ENCODE peak calls at places on chromosomes 13 and 19, in five cellular contexts. One of them, this sample, is unnamed.

GRCh38 chr13:97139704-97140103 is 82.4 kb upstream of the MBNL2 start:
- DNase-seq in left ventricle myocardium inferior: no peak
- DNase-seq in NB4: peak; percentile 29
- DNase-seq in mesothelial cell of epicardium: no peak
- DNase-seq in right lobe of liver: no peak
- DNase-seq in this sample: no peak

GRCh38 chr19:30920238-30920637 is 429.0 kb downstream of the TSHZ3 start:
- DNase-seq in NB4: no peak
- DNase-seq in mesothelial cell of epicardium: no peak
- DNase-seq in right lobe of liver: no peak
- DNase-seq in left ventricle myocardium inferior: no peak
- DNase-seq in this sample: no peak

GRCh38 chr19:17337675-17338439 is 504 bp downstream of the GTPBP3 start:
- DNase-seq in mesothelial cell of epicardium: no peak
- DNase-seq in left ventricle myocardium inferior: no peak
- DNase-seq in right lobe of liver: no peak
- DNase-seq in NB4: peak; percentile 63
- DNase-seq in this sample: no peak

GRCh38 chr19:19384486-19384885 is 21.0 kb upstream of the GATAD2A start:
- DNase-seq in left ventricle myocardium inferior: no peak
- DNase-seq in right lobe of liver: no peak
- DNase-seq in NB4: no peak
- DNase-seq in mesothelial cell of epicardium: no peak
- DNase-seq in this sample: no peak

GRCh38 chr13:94305463-94305862 is 174.0 kb downstream of the DCT start:
- DNase-seq in left ventricle myocardium inferior: no peak
- DNase-seq in right lobe of liver: no peak
- DNase-seq in mesothelial cell of epicardium: no peak
- DNase-seq in NB4: no peak
- DNase-seq in this sample: no peak

GRCh38 chr19:55175117-55175867 is 4.8 kb downstream of the SYT5 start:
- DNase-seq in NB4: no peak
- DNase-seq in left ventricle myocardium inferior: no peak
- DNase-seq in right lobe of liver: no peak
- DNase-seq in mesothelial cell of epicardium: no peak
- DNase-seq in this sample: no peak

GRCh38 chr19:30074741-30075460 is 132.9 kb downstream of the URI1 start:
- DNase-seq in mesothelial cell of epicardium: no peak
- DNase-seq in NB4: no peak
- DNase-seq in left ventricle myocardium inferior: no peak
- DNase-seq in right lobe of liver: no peak
- DNase-seq in this sample: no peak

GRCh38 chr13:25200783-25201182 is 28.7 kb upstream of the AMER2 start:
- DNase-seq in NB4: no peak
- DNase-seq in right lobe of liver: no peak
- DNase-seq in mesothelial cell of epicardium: no peak
- DNase-seq in left ventricle myocardium inferior: no peak
- DNase-seq in this sample: no peak

GRCh38 chr19:6058411-6059201 is 51.7 kb downstream of the RFX2 start:
- DNase-seq in right lobe of liver: no peak
- DNase-seq in left ventricle myocardium inferior: no peak
- DNase-seq in mesothelial cell of epicardium: no peak
- DNase-seq in NB4: no peak
- DNase-seq in this sample: peak; percentile 10

GRCh38 chr19:2050991-2051770 is at the start of gene MKNK2:
- DNase-seq in NB4: peak; percentile 78
- DNase-seq in left ventricle myocardium inferior: peak; percentile 92
- DNase-seq in mesothelial cell of epicardium: peak; percentile 97
- DNase-seq in right lobe of liver: peak; percentile 97
- DNase-seq in this sample: peak; percentile 97

GRCh38 chr13:113765241-113765910 is 6.3 kb downstream of the TMEM255B start:
- DNase-seq in right lobe of liver: no peak
- DNase-seq in mesothelial cell of epicardium: no peak
- DNase-seq in NB4: no peak
- DNase-seq in left ventricle myocardium inferior: no peak
- DNase-seq in this sample: no peak

GRCh38 chr13:73481877-73482445 is 423.2 kb downstream of the KLF5 start:
- DNase-seq in mesothelial cell of epicardium: no peak
- DNase-seq in left ventricle myocardium inferior: no peak
- DNase-seq in NB4: no peak
- DNase-seq in right lobe of liver: no peak
- DNase-seq in this sample: no peak

GRCh38 chr19:11480927-11481776 is at the start of gene ELAVL3:
- DNase-seq in mesothelial cell of epicardium: no peak
- DNase-seq in right lobe of liver: no peak
- DNase-seq in left ventricle myocardium inferior: no peak
- DNase-seq in NB4: no peak
- DNase-seq in this sample: no peak
- TF ChIP-seq CTCF in mesothelial cell of epicardium: no peak
- TF ChIP-seq CTCF in right lobe of liver: no peak
- TF ChIP-seq CTCF in left ventricle myocardium inferior: peak; percentile 15
- TF ChIP-seq CTCF in NB4: no peak
- TF ChIP-seq CTCF in this sample: no peak

DNA sequence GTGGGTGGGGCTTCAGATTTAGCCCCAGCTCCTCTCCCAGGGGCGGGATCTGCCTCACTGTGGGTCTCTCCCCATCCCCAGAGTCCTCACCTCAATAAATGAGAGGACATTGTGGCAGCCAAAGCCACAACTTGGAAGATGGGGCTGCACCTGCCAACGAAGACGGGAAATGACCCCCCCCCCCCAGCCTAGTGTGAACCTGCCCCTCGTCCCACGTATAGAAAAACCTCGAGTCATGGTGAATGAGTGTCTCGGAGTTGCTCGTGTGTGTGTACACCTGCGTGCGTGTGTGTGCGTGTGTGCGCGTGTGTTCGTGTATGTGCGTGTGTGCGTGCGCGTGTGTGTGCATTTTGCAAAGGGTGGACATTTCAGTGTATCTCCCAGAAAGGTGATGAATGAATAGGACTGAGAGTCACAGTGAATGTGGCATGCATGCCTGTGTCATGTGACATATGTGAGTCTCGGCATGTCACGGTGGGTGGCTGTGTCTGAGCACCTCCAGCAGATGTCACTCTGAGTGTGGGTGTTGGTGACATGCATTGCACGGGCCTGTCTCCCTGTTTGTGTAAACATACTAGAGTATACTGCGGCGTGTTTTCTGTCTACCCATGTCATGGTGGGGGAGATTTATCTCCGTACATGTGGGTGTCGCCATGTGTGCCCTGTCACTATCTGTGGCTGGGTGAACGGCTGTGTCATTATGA is 1.5 kb upstream of the TRAPPC5 start:
- DNase-seq in left ventricle myocardium inferior: no peak
- DNase-seq in NB4: peak; percentile 53
- DNase-seq in mesothelial cell of epicardium: no peak
- DNase-seq in right lobe of liver: peak; percentile 52
- DNase-seq in this sample: no peak
- TF ChIP-seq CTCF in left ventricle myocardium inferior: no peak
- TF ChIP-seq CTCF in NB4: peak; percentile 36
- TF ChIP-seq CTCF in mesothelial cell of epicardium: no peak
- TF ChIP-seq CTCF in right lobe of liver: peak; percentile 21
- TF ChIP-seq CTCF in this sample: no peak

DNA sequence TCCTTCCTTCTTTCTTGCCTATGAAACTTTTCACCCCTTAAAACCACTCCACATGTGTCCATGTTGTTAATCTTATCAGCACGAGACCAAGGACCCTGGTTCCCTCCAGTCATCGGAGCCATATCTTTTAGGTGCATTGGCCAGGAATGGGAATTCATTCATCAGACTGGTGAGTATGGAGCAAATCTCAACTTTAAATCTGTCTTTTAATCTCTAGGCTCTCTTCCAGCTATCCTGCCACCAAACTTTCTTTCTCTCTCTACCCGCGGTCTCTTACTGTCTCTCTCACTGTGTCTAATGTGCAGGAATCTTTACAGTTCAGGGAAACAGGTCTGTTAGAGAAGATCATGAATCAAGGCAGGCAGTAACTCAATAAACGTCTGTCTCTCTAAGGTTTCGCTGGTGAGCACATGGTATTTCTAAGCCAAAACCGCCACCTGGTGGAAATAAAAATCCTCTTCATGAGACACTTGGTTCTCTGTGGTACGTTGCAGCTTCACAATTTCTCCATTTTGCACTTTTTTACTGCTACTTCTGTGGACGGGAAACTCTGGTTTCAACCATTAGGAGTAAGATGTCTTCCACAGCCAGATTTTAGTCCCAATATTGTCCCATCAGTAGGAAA is 16.1 kb downstream of the LGALS16 start:
- DNase-seq in left ventricle myocardium inferior: no peak
- DNase-seq in NB4: peak; percentile 52
- DNase-seq in mesothelial cell of epicardium: no peak
- DNase-seq in right lobe of liver: no peak
- DNase-seq in this sample: no peak
- TF ChIP-seq CTCF in left ventricle myocardium inferior: peak; percentile 60
- TF ChIP-seq CTCF in NB4: peak; percentile 18
- TF ChIP-seq CTCF in mesothelial cell of epicardium: peak; percentile 72
- TF ChIP-seq CTCF in right lobe of liver: peak; percentile 71
- TF ChIP-seq CTCF in this sample: no peak

GRCh38 chr19:42683917-42684513 is 56.3 kb downstream of the PSG3 start:
- DNase-seq in mesothelial cell of epicardium: no peak
- DNase-seq in left ventricle myocardium inferior: no peak
- DNase-seq in NB4: peak; percentile 10
- DNase-seq in right lobe of liver: no peak
- DNase-seq in this sample: no peak
- TF ChIP-seq CTCF in mesothelial cell of epicardium: peak; percentile 59
- TF ChIP-seq CTCF in left ventricle myocardium inferior: peak; percentile 63
- TF ChIP-seq CTCF in NB4: peak; percentile 45
- TF ChIP-seq CTCF in right lobe of liver: peak; percentile 56
- TF ChIP-seq CTCF in this sample: peak; percentile 75

GRCh38 chr13:51728275-51728673 is 75.7 kb downstream of the DHRS12 start:
- DNase-seq in right lobe of liver: no peak
- DNase-seq in NB4: peak; percentile 56
- DNase-seq in mesothelial cell of epicardium: no peak
- DNase-seq in left ventricle myocardium inferior: no peak
- DNase-seq in this sample: no peak
- TF ChIP-seq CTCF in right lobe of liver: no peak
- TF ChIP-seq CTCF in NB4: no peak
- TF ChIP-seq CTCF in mesothelial cell of epicardium: no peak
- TF ChIP-seq CTCF in left ventricle myocardium inferior: no peak
- TF ChIP-seq CTCF in this sample: no peak

DNA sequence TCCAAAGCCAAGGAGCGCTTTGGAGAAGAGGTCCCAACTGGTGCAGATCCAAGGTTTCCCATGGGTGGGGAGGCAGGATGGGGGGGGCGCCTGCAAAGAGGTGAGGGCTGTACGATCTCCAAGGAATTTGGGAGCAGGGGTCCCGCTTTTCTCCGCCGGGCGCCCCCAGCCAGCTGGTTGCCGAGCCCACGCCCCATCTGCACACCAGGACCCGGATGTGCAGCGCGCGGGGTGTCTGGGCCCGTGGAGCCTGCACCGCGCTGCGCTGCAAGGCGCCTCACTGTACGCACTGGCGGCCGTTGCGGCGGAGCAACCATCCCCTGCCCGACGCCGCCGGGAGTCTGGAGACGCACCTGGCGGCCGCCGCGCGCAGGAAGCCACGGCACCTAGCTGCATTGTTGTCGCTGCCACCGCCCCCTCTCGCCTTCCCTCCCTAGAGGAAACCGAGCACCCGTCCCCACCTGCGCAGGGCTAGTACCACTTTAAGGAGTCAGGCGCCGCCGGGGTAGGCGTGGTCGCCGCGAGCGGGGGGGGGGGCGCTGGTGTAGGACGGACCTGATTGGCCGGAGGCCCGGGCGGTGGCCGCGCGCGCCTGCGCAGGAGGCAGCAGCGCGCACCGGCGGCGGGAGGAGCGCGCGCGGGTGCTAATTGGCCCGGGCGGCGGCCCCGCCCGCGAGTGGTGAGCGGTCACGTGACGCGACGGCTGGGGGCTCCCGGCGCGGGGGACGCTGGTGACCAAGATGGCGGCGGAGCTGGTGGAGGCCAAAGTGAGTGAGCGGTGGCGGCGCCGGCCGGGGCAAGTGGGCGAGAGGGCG is at the start of gene PIAS4:
- DNase-seq in mesothelial cell of epicardium: peak; percentile 97
- DNase-seq in left ventricle myocardium inferior: peak; percentile 96
- DNase-seq in NB4: peak; percentile 90
- DNase-seq in right lobe of liver: peak; percentile 96
- DNase-seq in this sample: peak; percentile 93
- TF ChIP-seq CTCF in mesothelial cell of epicardium: no peak
- TF ChIP-seq CTCF in left ventricle myocardium inferior: no peak
- TF ChIP-seq CTCF in NB4: no peak
- TF ChIP-seq CTCF in right lobe of liver: no peak
- TF ChIP-seq CTCF in this sample: no peak